ENCODE peak calls at places on chromosomes 3 and 15, in four cellular contexts. One of them, this sample, is unnamed.

GRCh38 chr3:157311633-157312365 is 124.9 kb upstream of the PTX3 start:
- DNase-seq in activated CD8-positive, alpha-beta memory T cell treated with anti-CD3 and anti-CD28 coated beads for 1 hour: no peak
- DNase-seq in NCI-H1092 treated with DMSO at 0.1 percent for 48 hours: no peak
- DNase-seq in brain microvascular endothelial cell: no peak
- DNase-seq in this sample: peak; percentile 83

GRCh38 chr3:66317750-66318366 is 97.1 kb downstream of the SLC25A26 start:
- DNase-seq in brain microvascular endothelial cell: no peak
- DNase-seq in NCI-H1092 treated with DMSO at 0.1 percent for 48 hours: no peak
- DNase-seq in activated CD8-positive, alpha-beta memory T cell treated with anti-CD3 and anti-CD28 coated beads for 1 hour: no peak
- DNase-seq in this sample: no peak

GRCh38 chr15:97009036-97009555 is 678.6 kb downstream of the NR2F2 start:
- DNase-seq in activated CD8-positive, alpha-beta memory T cell treated with anti-CD3 and anti-CD28 coated beads for 1 hour: no peak
- DNase-seq in NCI-H1092 treated with DMSO at 0.1 percent for 48 hours: no peak
- DNase-seq in brain microvascular endothelial cell: no peak
- DNase-seq in this sample: no peak

GRCh38 chr3:194003128-194004057 is 132.6 kb upstream of the HES1 start:
- DNase-seq in brain microvascular endothelial cell: peak; percentile 98
- DNase-seq in activated CD8-positive, alpha-beta memory T cell treated with anti-CD3 and anti-CD28 coated beads for 1 hour: no peak
- DNase-seq in NCI-H1092 treated with DMSO at 0.1 percent for 48 hours: peak; percentile 67
- DNase-seq in this sample: peak; percentile 96

GRCh38 chr3:197567900-197568685 is 12.3 kb upstream of the BDH1 start:
- DNase-seq in NCI-H1092 treated with DMSO at 0.1 percent for 48 hours: no peak
- DNase-seq in activated CD8-positive, alpha-beta memory T cell treated with anti-CD3 and anti-CD28 coated beads for 1 hour: no peak
- DNase-seq in brain microvascular endothelial cell: no peak
- DNase-seq in this sample: no peak

GRCh38 chr3:166844329-166844728 is 535.8 kb downstream of the ZBBX start:
- DNase-seq in brain microvascular endothelial cell: no peak
- DNase-seq in activated CD8-positive, alpha-beta memory T cell treated with anti-CD3 and anti-CD28 coated beads for 1 hour: no peak
- DNase-seq in NCI-H1092 treated with DMSO at 0.1 percent for 48 hours: no peak
- DNase-seq in this sample: peak; percentile 34

GRCh38 chr3:190526787-190527767 is 13.2 kb downstream of the IL1RAP start:
- DNase-seq in activated CD8-positive, alpha-beta memory T cell treated with anti-CD3 and anti-CD28 coated beads for 1 hour: no peak
- DNase-seq in NCI-H1092 treated with DMSO at 0.1 percent for 48 hours: no peak
- DNase-seq in brain microvascular endothelial cell: no peak
- DNase-seq in this sample: peak; percentile 69

GRCh38 chr15:49831206-49831965 is 210.5 kb downstream of the DTWD1 start:
- DNase-seq in activated CD8-positive, alpha-beta memory T cell treated with anti-CD3 and anti-CD28 coated beads for 1 hour: no peak
- DNase-seq in brain microvascular endothelial cell: peak; percentile 96
- DNase-seq in NCI-H1092 treated with DMSO at 0.1 percent for 48 hours: no peak
- DNase-seq in this sample: peak; percentile 68

This sample was measured in MCF 10A.